ENCODE peak calls at places on chromosomes 1 and 21, in four cellular contexts. One of them, this sample, is unnamed.
A peak's percentile ranks its signal among the peaks of the same experiment; 100 is the strongest.

GRCh38 chr1:69328186-69328585 is 239.5 kb upstream of the LRRC7 start:
- DNase-seq in RPMI8226: no peak
- DNase-seq in T-helper 9 cell: no peak
- DNase-seq in HEK293T: no peak
- DNase-seq in this sample: no peak

GRCh38 chr21:26849428-26850115 is 4.4 kb upstream of the ADAMTS1 start:
- DNase-seq in HEK293T: no peak
- DNase-seq in T-helper 9 cell: no peak
- DNase-seq in RPMI8226: peak; percentile 63
- DNase-seq in this sample: no peak

GRCh38 chr1:34655206-34655909 is 99.5 kb upstream of the GJB5 start:
- DNase-seq in RPMI8226: peak; percentile 40
- DNase-seq in HEK293T: no peak
- DNase-seq in T-helper 9 cell: no peak
- DNase-seq in this sample: no peak

GRCh38 chr1:229086686-229087085 is 184.2 kb upstream of the RAB4A start:
- DNase-seq in HEK293T: no peak
- DNase-seq in T-helper 9 cell: no peak
- DNase-seq in RPMI8226: no peak
- DNase-seq in this sample: no peak

GRCh38 chr1:26360051-26360806 is 6.3 kb upstream of the CRYBG2 start:
- DNase-seq in T-helper 9 cell: peak; percentile 58
- DNase-seq in HEK293T: no peak
- DNase-seq in RPMI8226: no peak
- DNase-seq in this sample: peak; percentile 38

GRCh38 chr1:184118051-184118450 is 66.5 kb downstream of the TSEN15 start:
- DNase-seq in HEK293T: no peak
- DNase-seq in RPMI8226: no peak
- DNase-seq in T-helper 9 cell: no peak
- DNase-seq in this sample: no peak

GRCh38 chr1:243447342-243447741 is 191.5 kb downstream of the SDCCAG8 start:
- DNase-seq in HEK293T: no peak
- DNase-seq in T-helper 9 cell: no peak
- DNase-seq in RPMI8226: no peak
- DNase-seq in this sample: no peak

GRCh38 chr1:211537253-211537652 is 41.7 kb downstream of the SLC30A1 start:
- DNase-seq in RPMI8226: no peak
- DNase-seq in HEK293T: no peak
- DNase-seq in T-helper 9 cell: no peak
- DNase-seq in this sample: no peak

GRCh38 chr1:97925161-97925560 is 4.3 kb upstream of the DPYD start:
- DNase-seq in T-helper 9 cell: no peak
- DNase-seq in RPMI8226: no peak
- DNase-seq in HEK293T: no peak
- DNase-seq in this sample: no peak

GRCh38 chr1:56934400-56935080 is 31.3 kb downstream of the C8B start:
- DNase-seq in HEK293T: no peak
- DNase-seq in T-helper 9 cell: no peak
- DNase-seq in RPMI8226: no peak
- DNase-seq in this sample: no peak

GRCh38 chr1:212920895-212921294 is 29.4 kb upstream of the VASH2 start:
- DNase-seq in HEK293T: peak; percentile 53
- DNase-seq in RPMI8226: peak; percentile 28
- DNase-seq in T-helper 9 cell: no peak
- DNase-seq in this sample: no peak

GRCh38 chr1:11062965-11063401 is 3.2 kb upstream of the SRM start:
- DNase-seq in HEK293T: no peak
- DNase-seq in T-helper 9 cell: no peak
- DNase-seq in RPMI8226: no peak
- DNase-seq in this sample: no peak

GRCh38 chr21:42543106-42543847 is 29.6 kb downstream of the SLC37A1 start:
- DNase-seq in RPMI8226: no peak
- DNase-seq in HEK293T: no peak
- DNase-seq in T-helper 9 cell: no peak
- DNase-seq in this sample: no peak

GRCh38 chr1:84836145-84836544 is 56.9 kb downstream of the LPAR3 start:
- DNase-seq in T-helper 9 cell: no peak
- DNase-seq in RPMI8226: no peak
- DNase-seq in HEK293T: no peak
- DNase-seq in this sample: no peak

GRCh38 chr1:199247891-199248290 is 609.1 kb downstream of the PTPRC start:
- DNase-seq in RPMI8226: no peak
- DNase-seq in HEK293T: no peak
- DNase-seq in T-helper 9 cell: no peak
- DNase-seq in this sample: no peak

GRCh38 chr1:153260980-153261792 is 1.7 kb downstream of the LORICRIN start:
- DNase-seq in RPMI8226: no peak
- DNase-seq in T-helper 9 cell: peak; percentile 7
- DNase-seq in HEK293T: peak; percentile 54
- DNase-seq in this sample: no peak

GRCh38 chr1:32915766-32916455 is 14.7 kb upstream of the TMEM54 start:
- DNase-seq in RPMI8226: no peak
- DNase-seq in HEK293T: no peak
- DNase-seq in T-helper 9 cell: no peak
- DNase-seq in this sample: no peak

GRCh38 chr1:244272471-244273261 is 179.0 kb downstream of the ADSS2 start:
- DNase-seq in T-helper 9 cell: peak; percentile 59
- DNase-seq in HEK293T: peak; percentile 82
- DNase-seq in RPMI8226: peak; percentile 81
- DNase-seq in this sample: peak; percentile 61

GRCh38 chr1:169060010-169060722 is 46.3 kb upstream of the ATP1B1 start:
- DNase-seq in RPMI8226: no peak
- DNase-seq in HEK293T: no peak
- DNase-seq in T-helper 9 cell: no peak
- DNase-seq in this sample: no peak

GRCh38 chr1:113534130-113534817 is 144.0 kb downstream of the MAGI3 start:
- DNase-seq in T-helper 9 cell: no peak
- DNase-seq in HEK293T: peak; percentile 8
- DNase-seq in RPMI8226: no peak
- DNase-seq in this sample: no peak

GRCh38 chr1:85850238-85850637 is 142.0 kb upstream of the ZNHIT6 start:
- DNase-seq in T-helper 9 cell: no peak
- DNase-seq in HEK293T: no peak
- DNase-seq in RPMI8226: peak; percentile 4
- DNase-seq in this sample: no peak

GRCh38 chr1:192160186-192160585 is 1.9 kb downstream of the RGS18 start:
- DNase-seq in T-helper 9 cell: no peak
- DNase-seq in HEK293T: no peak
- DNase-seq in RPMI8226: no peak
- DNase-seq in this sample: no peak

GRCh38 chr1:67188137-67188536 is 21.9 kb downstream of the IL23R start:
- DNase-seq in T-helper 9 cell: no peak
- DNase-seq in RPMI8226: no peak
- DNase-seq in HEK293T: no peak
- DNase-seq in this sample: no peak

This sample was measured in effector CD4-positive, alpha-beta T cell.